ENCODE peak calls at places on chromosomes 5 and 9, in four cellular contexts. One of them, this sample, is unnamed.
A peak's percentile ranks its signal among the peaks of the same experiment; 100 is the strongest.

GRCh38 chr9:91536211-91536691 is 112.6 kb upstream of the NFIL3 start:
- DNase-seq in PC-3: peak; percentile 90
- DNase-seq in pancreas: no peak
- DNase-seq in upper lobe of left lung: no peak
- DNase-seq in this sample: no peak

GRCh38 chr9:114033397-114034103 is 44.5 kb downstream of the AMBP start:
- DNase-seq in PC-3: no peak
- DNase-seq in pancreas: peak; percentile 64
- DNase-seq in upper lobe of left lung: peak; percentile 21
- DNase-seq in this sample: peak; percentile 59

GRCh38 chr9:98964201-98964600 is 20.5 kb downstream of the COL15A1 start:
- DNase-seq in PC-3: no peak
- DNase-seq in pancreas: no peak
- DNase-seq in upper lobe of left lung: no peak
- DNase-seq in this sample: no peak

GRCh38 chr9:1837453-1838084 is 177.6 kb upstream of the SMARCA2 start:
- DNase-seq in PC-3: peak; percentile 11
- DNase-seq in pancreas: no peak
- DNase-seq in upper lobe of left lung: no peak
- DNase-seq in this sample: no peak

GRCh38 chr5:130541617-130542221 is 623.3 kb downstream of the HINT1 start:
- DNase-seq in PC-3: peak; percentile 86
- DNase-seq in pancreas: no peak
- DNase-seq in upper lobe of left lung: no peak
- DNase-seq in this sample: no peak

GRCh38 chr5:137209232-137209810 is 289.8 kb downstream of the SPOCK1 start:
- DNase-seq in PC-3: no peak
- DNase-seq in pancreas: no peak
- DNase-seq in upper lobe of left lung: no peak
- DNase-seq in this sample: no peak

GRCh38 chr5:178194026-178194425 is 6.9 kb upstream of the GMCL2 start:
- DNase-seq in PC-3: no peak
- DNase-seq in pancreas: no peak
- DNase-seq in upper lobe of left lung: no peak
- DNase-seq in this sample: no peak

GRCh38 chr9:91500509-91501011 is 76.9 kb upstream of the NFIL3 start:
- DNase-seq in PC-3: peak; percentile 69
- DNase-seq in pancreas: no peak
- DNase-seq in upper lobe of left lung: no peak
- DNase-seq in this sample: no peak

GRCh38 chr9:19424176-19424779 is 15.5 kb downstream of the ACER2 start:
- DNase-seq in PC-3: no peak
- DNase-seq in pancreas: no peak
- DNase-seq in upper lobe of left lung: no peak
- DNase-seq in this sample: no peak

GRCh38 chr9:108467653-108468324 is 388.0 kb downstream of the ACTL7B start:
- DNase-seq in PC-3: peak; percentile 67
- DNase-seq in pancreas: no peak
- DNase-seq in upper lobe of left lung: no peak
- DNase-seq in this sample: no peak

GRCh38 chr9:36985769-36986547 is 48.1 kb downstream of the PAX5 start:
- DNase-seq in PC-3: no peak
- DNase-seq in pancreas: no peak
- DNase-seq in upper lobe of left lung: no peak
- DNase-seq in this sample: no peak

GRCh38 chr9:95581900-95582299 is 65.1 kb upstream of the PTCH1 start:
- DNase-seq in PC-3: no peak
- DNase-seq in pancreas: no peak
- DNase-seq in upper lobe of left lung: no peak
- DNase-seq in this sample: no peak
- H3K4me3 ChIP-seq in PC-3: no peak overlapping the region
- H3K4me3 ChIP-seq in pancreas: no peak overlapping the region
- H3K4me3 ChIP-seq in upper lobe of left lung: no peak overlapping the region
- H3K4me3 ChIP-seq in this sample: no peak overlapping the region

GRCh38 chr9:129823163-129823933 is 588 bp downstream of the TOR1A start:
- DNase-seq in PC-3: peak; percentile 22
- DNase-seq in pancreas: peak; percentile 63
- DNase-seq in upper lobe of left lung: no peak
- DNase-seq in this sample: no peak

GRCh38 chr9:129826759-129827158 is 2.8 kb upstream of the TOR1A start:
- DNase-seq in PC-3: no peak
- DNase-seq in pancreas: no peak
- DNase-seq in upper lobe of left lung: no peak
- DNase-seq in this sample: no peak

GRCh38 chr9:129826344-129826743 is 2.4 kb upstream of the TOR1A start:
- DNase-seq in PC-3: no peak
- DNase-seq in pancreas: no peak
- DNase-seq in upper lobe of left lung: no peak
- DNase-seq in this sample: no peak

GRCh38 chr9:129822825-129823162 is 1.1 kb downstream of the TOR1A start:
- DNase-seq in PC-3: no peak
- DNase-seq in pancreas: no peak
- DNase-seq in upper lobe of left lung: peak; percentile 53
- DNase-seq in this sample: no peak

GRCh38 chr9:129823934-129824601 is at the start of gene TOR1A:
- DNase-seq in PC-3: peak; percentile 82
- DNase-seq in pancreas: peak; percentile 93
- DNase-seq in upper lobe of left lung: peak; percentile 95
- DNase-seq in this sample: peak; percentile 96
- H3K27ac ChIP-seq in PC-3: no peak within 1 kb of the TSS
- H3K27ac ChIP-seq in pancreas: peak within 1 kb of the TSS; percentile 22
- H3K27ac ChIP-seq in upper lobe of left lung: peak within 1 kb of the TSS; percentile 76
- H3K27ac ChIP-seq in this sample: peak within 1 kb of the TSS; percentile 91

GRCh38 chr9:129701549-129701948 is 36.1 kb downstream of the PRRX2 start:
- DNase-seq in PC-3: no peak
- DNase-seq in pancreas: no peak
- DNase-seq in upper lobe of left lung: no peak
- DNase-seq in this sample: no peak

GRCh38 chr9:129704797-129705196 is 39.4 kb downstream of the PRRX2 start:
- DNase-seq in PC-3: no peak
- DNase-seq in pancreas: no peak
- DNase-seq in upper lobe of left lung: no peak
- DNase-seq in this sample: no peak

GRCh38 chr9:129702563-129702962 is 37.1 kb downstream of the PRRX2 start:
- DNase-seq in PC-3: peak; percentile 26
- DNase-seq in pancreas: no peak
- DNase-seq in upper lobe of left lung: peak; percentile 84
- DNase-seq in this sample: no peak

GRCh38 chr9:129703667-129704355 is 38.4 kb downstream of the PRRX2 start:
- DNase-seq in PC-3: no peak
- DNase-seq in pancreas: no peak
- DNase-seq in upper lobe of left lung: peak; percentile 31
- DNase-seq in this sample: peak; percentile 89

GRCh38 chr9:129703121-129703520 is 37.7 kb downstream of the PRRX2 start:
- DNase-seq in PC-3: no peak
- DNase-seq in pancreas: no peak
- DNase-seq in upper lobe of left lung: no peak
- DNase-seq in this sample: no peak
- H3K4me3 ChIP-seq in PC-3: no peak overlapping the region
- H3K4me3 ChIP-seq in pancreas: no peak overlapping the region
- H3K4me3 ChIP-seq in upper lobe of left lung: no peak overlapping the region
- H3K4me3 ChIP-seq in this sample: peak overlapping the region; percentile 58

GRCh38 chr9:127455299-127455992 is 4.1 kb downstream of the LRSAM1 start:
- DNase-seq in PC-3: peak; percentile 49
- DNase-seq in pancreas: no peak
- DNase-seq in upper lobe of left lung: peak; percentile 47
- DNase-seq in this sample: no peak

GRCh38 chr9:127463891-127464290 is 12.6 kb downstream of the LRSAM1 start:
- DNase-seq in PC-3: no peak
- DNase-seq in pancreas: no peak
- DNase-seq in upper lobe of left lung: no peak
- DNase-seq in this sample: no peak

GRCh38 chr9:127457191-127457878 is 6.0 kb downstream of the LRSAM1 start:
- DNase-seq in PC-3: peak; percentile 73
- DNase-seq in pancreas: no peak
- DNase-seq in upper lobe of left lung: no peak
- DNase-seq in this sample: no peak

GRCh38 chr9:127463382-127463781 is 12.1 kb downstream of the LRSAM1 start:
- DNase-seq in PC-3: no peak
- DNase-seq in pancreas: no peak
- DNase-seq in upper lobe of left lung: no peak
- DNase-seq in this sample: no peak

DNA sequence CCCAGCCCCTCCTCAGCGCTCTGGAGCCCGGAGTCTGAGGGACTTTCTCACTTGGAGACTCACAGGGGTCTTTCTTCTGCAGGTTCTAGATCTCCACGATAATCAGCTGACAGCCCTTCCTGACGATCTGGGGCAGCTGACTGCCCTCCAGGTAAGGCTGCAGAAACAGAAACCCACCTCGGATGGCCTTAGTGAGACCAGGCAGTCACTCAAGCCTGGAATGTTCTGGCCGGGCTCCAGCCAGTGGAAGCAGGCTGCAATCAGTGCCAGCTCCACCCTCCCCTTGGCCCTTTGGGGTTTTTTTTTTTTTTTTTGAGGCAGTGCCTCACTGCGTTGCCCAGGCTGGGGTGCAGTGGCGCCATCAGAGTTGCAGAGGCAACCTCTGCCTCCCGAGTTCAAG is 7.6 kb downstream of the LRSAM1 start:
- DNase-seq in PC-3: no peak
- DNase-seq in pancreas: no peak
- DNase-seq in upper lobe of left lung: peak; percentile 56
- DNase-seq in this sample: no peak
- H3K27ac ChIP-seq in PC-3: no peak overlapping the region
- H3K27ac ChIP-seq in pancreas: no peak overlapping the region
- H3K27ac ChIP-seq in upper lobe of left lung: no peak overlapping the region
- H3K27ac ChIP-seq in this sample: no peak overlapping the region

GRCh38 chr5:170300361-170301013 is 2.9 kb upstream of the LCP2 start:
- DNase-seq in PC-3: no peak
- DNase-seq in pancreas: no peak
- DNase-seq in upper lobe of left lung: peak; percentile 75
- DNase-seq in this sample: no peak
- H3K4me3 ChIP-seq in PC-3: no peak overlapping the region
- H3K4me3 ChIP-seq in pancreas: no peak overlapping the region
- H3K4me3 ChIP-seq in upper lobe of left lung: no peak overlapping the region
- H3K4me3 ChIP-seq in this sample: no peak overlapping the region

GRCh38 chr5:168877132-168877895 is 298.1 kb upstream of the PANK3 start:
- DNase-seq in PC-3: no peak
- DNase-seq in pancreas: no peak
- DNase-seq in upper lobe of left lung: no peak
- DNase-seq in this sample: no peak
- H3K27ac ChIP-seq in PC-3: no peak overlapping the region
- H3K27ac ChIP-seq in pancreas: no peak overlapping the region
- H3K27ac ChIP-seq in upper lobe of left lung: no peak overlapping the region
- H3K27ac ChIP-seq in this sample: no peak overlapping the region

DNA sequence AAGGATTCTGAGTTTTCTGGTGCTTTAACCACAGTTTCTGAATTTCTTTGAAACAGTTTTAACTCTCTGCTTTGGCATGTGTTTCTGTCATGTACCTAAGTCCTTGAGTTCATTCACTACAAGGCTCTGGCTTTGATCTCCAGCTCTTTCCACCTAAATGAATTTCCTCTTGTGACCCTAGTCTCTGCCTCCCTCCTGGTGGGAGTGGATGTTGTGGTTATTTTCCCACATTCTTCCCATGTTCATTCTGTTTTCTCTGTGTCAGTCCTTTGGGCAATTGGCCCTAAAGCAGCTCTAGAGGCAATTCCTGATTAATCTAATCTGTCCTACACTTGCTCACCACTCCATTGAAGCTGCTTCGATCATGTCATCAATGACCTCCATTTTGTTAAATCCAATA is 28.4 kb upstream of the DPYSL3 start:
- DNase-seq in PC-3: no peak
- DNase-seq in pancreas: no peak
- DNase-seq in upper lobe of left lung: no peak
- DNase-seq in this sample: no peak
- H3K4me3 ChIP-seq in PC-3: no peak overlapping the region
- H3K4me3 ChIP-seq in pancreas: no peak overlapping the region
- H3K4me3 ChIP-seq in upper lobe of left lung: no peak overlapping the region
- H3K4me3 ChIP-seq in this sample: no peak overlapping the region